ENCODE peak calls at places on chromosomes 7 and 10, in four cellular contexts. F is H1, J is K562, W is HepG2. Y is an unnamed sample.

GRCh38 chr10:98217793-98218192 is 50.2 kb downstream of the LOXL4 start:
- DNase-seq in F (no peak), J (no peak), W (no peak), Y (no peak)

GRCh38 chr7:1700536-1701333 is 30.7 kb downstream of the ELFN1 start:
- DNase-seq in F (peak; percentile 29), J (no peak), W (no peak), Y (no peak)

GRCh38 chr7:91564101-91564500 is 299.9 kb downstream of the FZD1 start:
- DNase-seq in F (no peak), J (no peak), W (no peak), Y (no peak)

GRCh38 chr10:4763513-4763912 is 62.5 kb upstream of the AKR1E2 start:
- DNase-seq in F (no peak), J (no peak), W (no peak), Y (no peak)

GRCh38 chr7:135194494-135195095 is 16.7 kb downstream of the WDR91 start:
- DNase-seq in F (no peak), J (no peak), W (no peak), Y (no peak)

GRCh38 chr10:131448883-131449282 is 137.4 kb upstream of the TCERG1L start:
- DNase-seq in F (peak; percentile 32), J (no peak), W (no peak), Y (no peak)

GRCh38 chr10:7811000-7811399 is 7.3 kb upstream of the TAF3 start:
- DNase-seq in F (no peak), J (no peak), W (no peak), Y (no peak)

GRCh38 chr7:128745706-128746105 is 6.5 kb downstream of the CALU start:
- DNase-seq in F (no peak), J (no peak), W (no peak), Y (no peak)

GRCh38 chr10:132575320-132576201 is 38.0 kb downstream of the INPP5A start:
- DNase-seq in F (no peak), J (no peak), W (no peak), Y (no peak)

GRCh38 chr7:435518-436366 is 83.9 kb downstream of the PDGFA start:
- DNase-seq in F (no peak), J (no peak), W (no peak), Y (no peak)

GRCh38 chr10:112634096-112634830 is 187.2 kb downstream of the VTI1A start:
- DNase-seq in F (no peak), J (no peak), W (no peak), Y (no peak)

GRCh38 chr10:133444342-133445267 is 9.1 kb upstream of the SCART1 start:
- DNase-seq in F (no peak), J (no peak), W (no peak), Y (no peak)

GRCh38 chr10:110556993-110557601 is 10.4 kb upstream of the SMC3 start:
- DNase-seq in F (peak; percentile 70), J (peak; percentile 39), W (peak; percentile 24), Y (peak; percentile 73)

GRCh38 chr10:123945506-123945905 is 53.9 kb upstream of the CPXM2 start:
- DNase-seq in F (no peak), J (no peak), W (no peak), Y (peak; percentile 63)

GRCh38 chr10:75864717-75865116 is 433.3 kb downstream of the LRMDA start:
- DNase-seq in F (no peak), J (no peak), W (no peak), Y (no peak)

GRCh38 chr10:94991243-94991888 is 52.9 kb downstream of the CYP2C9 start:
- DNase-seq in F (no peak), J (no peak), W (peak; percentile 1), Y (peak; percentile 37)

GRCh38 chr7:95636140-95636539 is 39.8 kb upstream of the PDK4 start:
- DNase-seq in F (no peak), J (no peak), W (no peak), Y (peak; percentile 28)

GRCh38 chr10:4315529-4315928 is 510.5 kb upstream of the AKR1E2 start:
- DNase-seq in F (no peak), J (no peak), W (no peak), Y (no peak)

GRCh38 chr10:129784286-129784685 is 179.8 kb downstream of the EBF3 start:
- DNase-seq in F (no peak), J (peak; percentile 9), W (no peak), Y (no peak)

GRCh38 chr10:13001041-13001886 is at the start of gene CCDC3:
- DNase-seq in F (peak; percentile 77), J (peak; percentile 76), W (no peak), Y (no peak)

GRCh38 chr10:133309111-133309719 is 501 bp downstream of the ZNF511 start:
- DNase-seq in F (peak; percentile 99), J (peak; percentile 90), W (peak; percentile 60), Y (peak; percentile 69)

GRCh38 chr10:69847883-69848282 is 46.2 kb downstream of the COL13A1 start:
- DNase-seq in F (no peak), J (no peak), W (no peak), Y (no peak)

GRCh38 chr7:127650842-127651555 is 995 bp upstream of the SND1 start:
- DNase-seq in F (no peak), J (no peak), W (no peak), Y (no peak)

GRCh38 chr7:81173766-81174281 is 255.0 kb upstream of the SEMA3C start:
- DNase-seq in F (no peak), J (no peak), W (no peak), Y (no peak)

GRCh38 chr7:139817249-139817648 is 11.8 kb upstream of the TBXAS1 start:
- DNase-seq in F (no peak), J (peak; percentile 59), W (no peak), Y (no peak)
- TF ChIP-seq SRF in F (no peak), J (no peak), W (no peak), Y (no peak)

GRCh38 chr7:115047968-115048720 is 126.2 kb downstream of the MDFIC start:
- DNase-seq in F (no peak), J (no peak), W (no peak), Y (no peak)
- TF ChIP-seq SRF in F (no peak), J (no peak), W (no peak), Y (no peak)

GRCh38 chr7:124349443-124349842 is 316.6 kb upstream of the TMEM229A start:
- DNase-seq in F (no peak), J (no peak), W (no peak), Y (no peak)
- TF ChIP-seq SRF in F (no peak), J (no peak), W (no peak), Y (no peak)

DNA sequence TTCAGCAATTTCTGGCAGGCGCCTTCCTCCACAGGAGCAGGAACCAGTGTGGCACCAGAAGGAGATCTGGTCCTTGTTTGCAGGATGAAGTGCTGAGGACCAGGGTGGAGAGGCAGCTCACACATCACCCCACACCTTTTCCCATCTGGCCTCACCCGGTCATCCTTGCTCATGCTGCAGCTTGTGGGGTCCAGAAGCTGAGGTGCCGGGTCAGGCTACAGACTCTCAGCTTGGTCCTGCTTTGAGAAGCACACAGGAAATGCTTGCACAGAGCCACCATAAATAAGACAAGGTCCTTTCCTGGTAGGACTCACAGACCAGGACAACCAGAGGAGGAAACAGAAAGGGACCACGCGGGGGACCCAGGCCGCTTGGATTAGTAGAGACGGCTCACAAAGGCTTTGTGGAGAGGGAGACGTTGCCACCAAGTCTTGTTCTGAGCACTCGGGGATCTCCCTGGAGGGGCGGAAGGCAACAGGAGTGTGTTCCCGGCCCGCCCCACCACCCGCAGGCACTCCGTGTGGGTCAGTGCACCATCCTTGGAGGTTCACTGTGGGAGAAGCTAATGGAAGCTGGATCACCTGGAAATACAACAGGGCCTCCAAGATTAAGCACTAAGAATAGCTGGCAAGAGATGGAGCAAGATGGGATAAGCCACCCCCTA is 29.6 kb upstream of the EN2 start:
- DNase-seq in F (no peak), J (no peak), W (no peak), Y (no peak)
- TF ChIP-seq SRF in F (no peak), J (no peak), W (no peak), Y (no peak)

GRCh38 chr7:38211940-38212339 is 33.9 kb downstream of the STARD3NL start:
- DNase-seq in F (no peak), J (no peak), W (no peak), Y (no peak)
- TF ChIP-seq SRF in F (no peak), J (no peak), W (no peak), Y (no peak)

GRCh38 chr7:14691597-14692203 is 210.9 kb downstream of the DGKB start:
- DNase-seq in F (peak; percentile 75), J (peak; percentile 43), W (peak; percentile 1), Y (peak; percentile 32)
- TF ChIP-seq SRF in F (no peak), J (no peak), W (no peak), Y (no peak)

GRCh38 chr10:103781329-103782061 is 73.9 kb downstream of the SH3PXD2A start:
- DNase-seq in F (no peak), J (peak; percentile 26), W (peak; percentile 78), Y (peak; percentile 26)
- TF ChIP-seq SRF in F (no peak), J (no peak), W (no peak), Y (no peak)

DNA sequence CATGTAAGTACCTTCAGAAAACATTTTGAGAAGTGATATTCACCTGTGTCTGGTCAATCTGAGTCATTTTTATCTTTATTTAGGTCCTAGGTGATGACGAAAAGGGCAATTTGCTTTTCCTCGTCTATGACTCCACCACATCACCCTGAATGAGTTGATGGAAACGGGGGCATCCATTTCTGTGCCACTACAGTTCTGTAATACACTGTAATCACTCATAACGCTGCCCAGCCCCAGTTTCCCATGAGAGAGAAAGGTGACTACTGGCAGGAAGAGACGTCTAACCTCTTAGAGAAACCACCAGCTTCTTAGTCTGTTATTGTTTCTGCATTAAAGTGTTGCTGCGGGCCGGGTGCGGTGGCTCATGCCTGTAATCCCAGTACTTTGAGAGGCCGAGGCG is 205.3 kb upstream of the MKLN1 start:
- DNase-seq in F (no peak), J (no peak), W (no peak), Y (no peak)
- TF ChIP-seq SRF in F (no peak), J (no peak), W (no peak), Y (no peak)